ENCODE peak calls at places on chromosomes 7 and 10, in nine cellular contexts. X is stomach, S is transverse colon, I is HCT116, Q is suprapubic skin, Z is sigmoid colon, R is H1, P is HL-60, W is GM23338. D is an unnamed sample.

GRCh38 chr10:96987141-96987841 is 155.2 kb downstream of the LCOR start:
- DNase-seq in I (no peak), X (no peak), P (no peak), W (no peak), R (no peak), Z (no peak), Q (no peak), S (no peak), D (peak; percentile 35)

GRCh38 chr10:114724707-114725106 is 66.6 kb upstream of the ABLIM1 start:
- DNase-seq in S (no peak), W (no peak), P (no peak), Z (no peak), R (no peak), I (no peak), Q (no peak), X (no peak), D (no peak)

GRCh38 chr7:67918158-67918557 is 921.5 kb downstream of the TYW1 start:
- DNase-seq in X (no peak), R (no peak), S (no peak), P (peak; percentile 88), I (no peak), W (no peak), Z (no peak), Q (no peak), D (no peak)

GRCh38 chr7:1719913-1720312 is 49.8 kb downstream of the ELFN1 start:
- DNase-seq in Z (no peak), Q (no peak), W (no peak), R (no peak), S (no peak), I (no peak), X (no peak), P (no peak), D (no peak)

GRCh38 chr7:71735961-71736556 is 604.1 kb downstream of the GALNT17 start:
- DNase-seq in I (peak; percentile 28), Q (no peak), X (peak; percentile 72), P (peak; percentile 20), R (peak; percentile 43), S (peak; percentile 54), Z (no peak), W (peak; percentile 93), D (peak; percentile 65)

GRCh38 chr7:157499121-157499834 is 162.5 kb downstream of the DNAJB6 start:
- DNase-seq in I (no peak), Q (no peak), Z (peak; percentile 37), W (no peak), R (no peak), S (no peak), P (no peak), X (peak; percentile 4), D (no peak)

GRCh38 chr7:99019523-99020412 is 124.1 kb downstream of the SMURF1 start:
- DNase-seq in R (no peak), S (no peak), P (no peak), I (no peak), W (no peak), Z (peak; percentile 13), Q (peak; percentile 31), X (peak; percentile 57), D (peak; percentile 45)

GRCh38 chr10:70985824-70986336 is 97.5 kb upstream of the PCBD1 start:
- DNase-seq in S (peak; percentile 48), I (no peak), Q (no peak), X (peak; percentile 51), W (no peak), P (no peak), Z (no peak), R (no peak), D (peak; percentile 17)

GRCh38 chr10:69467928-69468770 is 16.9 kb downstream of the TSPAN15 start:
- DNase-seq in P (no peak), W (peak; percentile 12), Q (no peak), R (no peak), S (no peak), I (no peak), Z (no peak), X (no peak), D (no peak)

DNA sequence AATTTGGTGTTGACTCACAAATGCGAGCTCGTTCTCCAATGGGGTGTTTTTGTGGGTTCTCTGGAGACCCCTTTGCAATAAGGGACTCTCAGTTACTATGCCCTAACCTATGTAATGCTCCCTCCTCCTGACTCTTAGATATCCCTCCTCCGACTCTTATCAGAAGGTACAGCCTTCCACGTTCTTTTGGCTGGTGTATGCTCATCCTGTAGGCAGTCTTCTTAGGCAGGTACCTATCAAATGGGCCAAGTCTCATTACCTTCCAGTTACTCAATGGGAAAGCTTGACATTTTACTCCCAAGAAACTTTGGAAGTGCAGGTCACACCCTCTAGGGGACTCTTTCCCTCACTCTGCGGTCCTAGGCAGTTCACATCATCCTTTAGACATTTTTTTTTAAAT is 32.6 kb downstream of the SLC26A5 start:
- DNase-seq in Z (no peak), P (no peak), Q (no peak), I (no peak), X (no peak), R (no peak), S (no peak), W (no peak), D (no peak)
- TF ChIP-seq POLR2AphosphoS5 in Z (no peak), P (no peak), Q (no peak), I (no peak), X (no peak), R (no peak), S (no peak), W (no peak), D (no peak)

DNA sequence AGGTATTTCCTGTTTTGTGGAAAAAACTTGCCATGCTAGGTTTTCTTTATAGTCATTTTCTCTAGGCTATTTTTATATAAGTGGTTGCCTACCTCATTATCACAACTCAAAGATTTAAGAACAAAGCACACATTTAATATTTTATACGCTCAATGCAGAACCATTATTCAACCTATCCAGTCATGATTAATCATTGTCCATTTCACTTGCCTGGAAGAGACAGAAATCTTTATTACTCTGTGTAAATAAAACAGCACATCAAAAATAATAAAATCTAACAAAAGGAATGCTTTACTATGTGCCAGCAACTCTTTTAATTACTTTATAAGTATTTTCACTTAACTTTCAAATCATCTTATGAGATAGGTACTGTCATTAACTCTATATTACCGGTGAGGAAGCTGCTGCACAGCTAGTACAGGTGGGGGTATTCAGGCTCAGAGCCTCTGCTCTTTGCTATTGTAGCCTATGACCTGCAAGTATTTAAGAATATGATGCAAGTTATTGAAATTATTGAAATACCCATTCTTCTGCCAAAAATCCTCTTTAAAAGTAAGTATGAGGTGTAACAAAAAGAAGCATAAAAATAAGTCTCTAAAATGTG is 16.4 kb upstream of the TAS2R16 start:
- DNase-seq in R (no peak), W (no peak), Q (no peak), I (no peak), P (no peak), S (no peak), Z (no peak), X (no peak), D (no peak)
- H3K27ac ChIP-seq in R (no peak overlapping the region), W (no peak overlapping the region), Q (no peak overlapping the region), I (no peak overlapping the region), P (no peak overlapping the region), S (no peak overlapping the region), Z (no peak overlapping the region), X (no peak overlapping the region), D (no peak overlapping the region)

GRCh38 chr7:76272872-76273271 is 29.6 kb upstream of the HSPB1 start:
- DNase-seq in P (no peak), Z (no peak), S (no peak), W (peak; percentile 38), I (no peak), R (no peak), Q (no peak), X (no peak), D (no peak)
- TF ChIP-seq POLR2AphosphoS5 in P (no peak), Z (no peak), S (no peak), W (no peak), I (no peak), R (no peak), Q (no peak), X (no peak), D (no peak)

GRCh38 chr7:130273863-130274262 is 7.2 kb downstream of the CPA2 start:
- DNase-seq in S (no peak), I (no peak), Q (no peak), Z (no peak), R (no peak), W (peak; percentile 58), P (no peak), X (no peak), D (no peak)
- H3K27ac ChIP-seq in S (peak overlapping the region; percentile 13), I (no peak overlapping the region), Q (no peak overlapping the region), Z (peak overlapping the region; percentile 73), R (peak overlapping the region; percentile 55), W (peak overlapping the region; percentile 87), P (no peak overlapping the region), X (no peak overlapping the region), D (peak overlapping the region; percentile 48)

GRCh38 chr7:134866581-134866980 is 87.1 kb downstream of the CALD1 start:
- DNase-seq in Z (no peak), S (no peak), R (no peak), P (no peak), I (no peak), W (peak; percentile 32), Q (no peak), X (no peak), D (no peak)
- TF ChIP-seq POLR2AphosphoS5 in Z (no peak), S (no peak), R (no peak), P (no peak), I (no peak), W (no peak), Q (no peak), X (no peak), D (no peak)

DNA sequence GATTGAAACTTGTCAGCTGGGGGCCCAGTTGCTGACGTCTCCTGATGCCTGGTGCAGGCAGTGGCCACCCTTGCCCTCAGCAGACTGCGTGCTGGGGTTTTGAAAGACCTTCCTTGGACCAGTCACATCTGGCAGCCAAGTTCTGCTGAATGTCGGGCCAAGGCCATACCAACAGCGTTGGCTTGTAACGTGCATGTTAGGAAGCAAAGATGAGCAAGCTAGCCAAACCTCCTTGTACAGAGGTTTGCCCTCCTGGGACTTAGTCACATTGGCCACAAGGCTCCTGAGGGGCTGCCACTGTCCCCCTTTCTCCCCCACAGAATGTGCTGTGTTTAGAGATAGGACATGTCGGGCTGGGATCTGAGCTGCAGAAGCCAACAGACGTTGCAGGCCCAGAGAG is 49.0 kb downstream of the ADCY1 start:
- DNase-seq in Z (no peak), P (no peak), X (no peak), W (no peak), R (no peak), Q (no peak), I (no peak), S (no peak), D (no peak)
- H3K27ac ChIP-seq in Z (no peak overlapping the region), P (no peak overlapping the region), X (no peak overlapping the region), W (no peak overlapping the region), R (no peak overlapping the region), Q (no peak overlapping the region), I (no peak overlapping the region), S (no peak overlapping the region), D (peak overlapping the region; percentile 79)

GRCh38 chr10:113557389-113558321 is 4.8 kb downstream of the HABP2 start:
- DNase-seq in R (no peak), Z (no peak), X (no peak), S (no peak), P (no peak), I (no peak), Q (no peak), W (peak; percentile 61), D (no peak)
- TF ChIP-seq POLR2AphosphoS5 in R (no peak), Z (no peak), X (no peak), S (no peak), P (no peak), I (no peak), Q (no peak), W (no peak), D (no peak)